ENCODE peak calls at places on chromosomes 11 and 22, in ten cellular contexts. L is spleen; V is aorta; P is ovary; E is left ventricle myocardium inferior; F is neuronal stem cell; X is CD8-positive, alpha-beta T cell; D is mammary epithelial cell; K is pancreas; C is lower lobe of right lung. B is an unnamed sample.
A peak's percentile ranks its signal among the peaks of the same experiment; 100 is the strongest.

GRCh38 chr11:73361953-73362776 is 14.0 kb upstream of the RELT start:
- DNase-seq in K (no peak), L (no peak), V (no peak), P (no peak), F (peak; percentile 68), E (no peak), X (no peak), C (no peak), D (no peak), B (no peak)

GRCh38 chr11:85725510-85726258 is 39.7 kb upstream of the CCDC89 start:
- DNase-seq in P (no peak), E (no peak), F (no peak), L (no peak), X (no peak), C (no peak), K (no peak), V (no peak), D (peak; percentile 82), B (no peak)

GRCh38 chr11:47514825-47515647 is 37.9 kb downstream of the CELF1 start:
- DNase-seq in X (no peak), D (peak; percentile 65), E (no peak), L (no peak), K (no peak), C (no peak), P (no peak), F (no peak), V (no peak), B (no peak)

GRCh38 chr22:19942071-19942885 is 660 bp upstream of the TXNRD2 start:
- DNase-seq in V (peak; percentile 61), D (no peak), P (peak; percentile 60), C (peak; percentile 67), F (no peak), L (no peak), K (peak; percentile 37), X (peak; percentile 4), E (no peak), B (peak; percentile 79)

GRCh38 chr22:29710922-29711593 is 8.7 kb upstream of the CABP7 start:
- DNase-seq in V (no peak), F (no peak), X (no peak), D (no peak), C (no peak), L (peak; percentile 87), E (peak; percentile 67), P (no peak), K (peak; percentile 83), B (peak; percentile 43)

GRCh38 chr11:110113507-110113906 is 20.3 kb downstream of the ZC3H12C start:
- DNase-seq in X (no peak), V (no peak), P (no peak), K (no peak), E (no peak), F (no peak), D (no peak), L (no peak), C (no peak), B (no peak)

GRCh38 chr11:1449516-1450270 is 36.9 kb downstream of the MOB2 start:
- DNase-seq in L (no peak), P (no peak), X (no peak), K (no peak), C (no peak), D (no peak), F (no peak), V (no peak), E (no peak), B (no peak)

GRCh38 chr11:70415176-70415575 is 16.8 kb downstream of the CTTN start:
- DNase-seq in X (no peak), V (no peak), K (peak; percentile 12), E (no peak), D (peak; percentile 20), P (no peak), F (no peak), C (no peak), L (no peak), B (peak; percentile 58)

GRCh38 chr11:130457909-130458729 is 9.7 kb downstream of the ADAMTS15 start:
- DNase-seq in D (peak; percentile 35), C (no peak), X (no peak), L (no peak), K (no peak), E (peak; percentile 56), F (no peak), P (no peak), V (peak; percentile 66), B (no peak)

GRCh38 chr11:63613517-63614135 is 607 bp downstream of the PLAAT3 start:
- DNase-seq in P (peak; percentile 74), C (peak; percentile 70), V (peak; percentile 77), K (peak; percentile 45), D (no peak), F (no peak), X (peak; percentile 34), L (peak; percentile 89), E (peak; percentile 49), B (peak; percentile 81)

GRCh38 chr11:21769188-21769587 is 423.7 kb upstream of the ANO5 start:
- DNase-seq in E (no peak), F (no peak), C (no peak), L (no peak), P (no peak), X (no peak), V (no peak), K (no peak), D (no peak), B (no peak)

GRCh38 chr22:21861290-21861848 is 6.1 kb downstream of the MAPK1 start:
- DNase-seq in D (peak; percentile 66), C (no peak), K (no peak), V (no peak), X (no peak), L (no peak), P (no peak), F (no peak), E (no peak), B (no peak)

GRCh38 chr11:114569781-114570180 is 10.1 kb upstream of the NXPE1 start:
- DNase-seq in X (no peak), V (no peak), K (no peak), F (no peak), P (no peak), E (no peak), D (no peak), L (no peak), C (no peak), B (no peak)

GRCh38 chr11:76617553-76618265 is 52.8 kb downstream of the LRRC32 start:
- DNase-seq in P (no peak), K (no peak), V (no peak), L (peak; percentile 13), F (no peak), D (no peak), E (no peak), C (no peak), X (no peak), B (no peak)

GRCh38 chr11:8233691-8234424 is 29.8 kb downstream of the LMO1 start:
- DNase-seq in V (no peak), X (no peak), E (no peak), L (peak; percentile 49), F (no peak), D (peak; percentile 54), P (no peak), C (peak; percentile 13), K (no peak), B (no peak)

GRCh38 chr11:102293873-102294601 is 23.2 kb upstream of the BIRC3 start:
- DNase-seq in F (no peak), D (peak; percentile 50), C (no peak), E (no peak), P (no peak), L (no peak), X (no peak), V (no peak), K (no peak), B (no peak)
- H3K4me3 ChIP-seq in F (no peak overlapping the region), D (no peak overlapping the region), C (peak overlapping the region; percentile 12), E (no peak overlapping the region), P (no peak overlapping the region), L (peak overlapping the region; percentile 10), X (no peak overlapping the region), V (no peak overlapping the region), K (no peak overlapping the region), B (no peak overlapping the region)

DNA sequence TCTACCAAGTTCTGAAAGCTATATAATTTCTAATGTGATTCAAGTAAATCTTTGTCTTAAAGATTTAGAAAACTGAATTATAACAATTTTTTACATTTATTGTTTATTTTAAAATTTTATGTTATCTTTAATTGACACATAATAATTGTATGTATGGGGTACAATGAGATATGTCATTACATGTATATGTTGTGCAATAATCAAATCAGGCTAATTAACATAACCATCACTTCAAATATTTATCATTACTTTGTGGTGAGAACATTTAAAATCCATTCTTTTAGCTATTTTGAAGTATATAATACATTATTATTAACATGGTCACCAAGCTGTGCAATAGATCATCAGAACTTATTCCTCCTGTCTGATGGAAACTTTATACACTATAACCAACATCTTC is 181.1 kb downstream of the DDX10 start:
- DNase-seq in L (no peak), E (no peak), K (no peak), X (no peak), C (no peak), P (no peak), F (no peak), D (no peak), V (no peak), B (no peak)
- H3K27ac ChIP-seq in L (no peak overlapping the region), E (no peak overlapping the region), K (no peak overlapping the region), X (no peak overlapping the region), C (no peak overlapping the region), P (no peak overlapping the region), F (no peak overlapping the region), D (no peak overlapping the region), V (no peak overlapping the region), B (no peak overlapping the region)

GRCh38 chr11:62444835-62445234 is 26.0 kb downstream of the SCGB1A1 start:
- DNase-seq in P (no peak), L (no peak), F (no peak), D (no peak), C (no peak), E (no peak), K (no peak), X (no peak), V (no peak), B (no peak)
- H3K4me3 ChIP-seq in P (peak overlapping the region; percentile 17), L (peak overlapping the region; percentile 27), F (no peak overlapping the region), D (no peak overlapping the region), C (peak overlapping the region; percentile 49), E (peak overlapping the region; percentile 61), K (no peak overlapping the region), X (peak overlapping the region; percentile 37), V (no peak overlapping the region), B (peak overlapping the region; percentile 8)

GRCh38 chr22:39365406-39365782 is 15.6 kb downstream of the SYNGR1 start:
- DNase-seq in C (no peak), K (no peak), E (no peak), V (no peak), F (no peak), X (no peak), D (no peak), P (no peak), L (no peak), B (no peak)

GRCh38 chr22:39362932-39363331 is 13.1 kb downstream of the SYNGR1 start:
- DNase-seq in V (no peak), D (no peak), X (no peak), E (no peak), K (no peak), C (no peak), F (no peak), L (no peak), P (no peak), B (no peak)

GRCh38 chr22:39367040-39367439 is 17.2 kb downstream of the SYNGR1 start:
- DNase-seq in F (no peak), E (no peak), X (no peak), V (no peak), K (no peak), P (no peak), D (no peak), C (no peak), L (no peak), B (no peak)

GRCh38 chr22:39363751-39364484 is 14.1 kb downstream of the SYNGR1 start:
- DNase-seq in X (no peak), C (no peak), L (no peak), E (no peak), K (no peak), F (no peak), V (no peak), P (peak; percentile 50), D (no peak), B (no peak)

GRCh38 chr22:39364646-39365405 is 15.0 kb downstream of the SYNGR1 start:
- DNase-seq in E (no peak), V (no peak), C (no peak), F (no peak), D (no peak), L (no peak), X (no peak), P (no peak), K (no peak), B (no peak)
- H3K27ac ChIP-seq in E (peak overlapping the region; percentile 25), V (no peak overlapping the region), C (no peak overlapping the region), F (no peak overlapping the region), D (no peak overlapping the region), L (no peak overlapping the region), X (no peak overlapping the region), P (no peak overlapping the region), K (no peak overlapping the region), B (no peak overlapping the region)

B was measured in left lung.